ENCODE peak calls at places on chromosomes 12 and 14, in nine cellular contexts. D is cardiac muscle cell, A is endodermal cell, R is cardiac fibroblast, Z is GM23338, U is AG04449, K is WERI-Rb-1, J is kidney, H is uterus. X is an unnamed sample.

GRCh38 chr14:64703393-64704144 is 655 bp upstream of the PLEKHG3 start:
- DNase-seq in U (no peak), J (no peak), A (no peak), K (peak), Z (peak), H (no peak), R (no peak), D (peak), X (no peak)

GRCh38 chr12:46303039-46303666 is 34.3 kb upstream of the SLC38A1 start:
- DNase-seq in R (peak), J (no peak), A (peak), D (peak), U (no peak), Z (peak), K (peak), H (no peak), X (peak)

GRCh38 chr12:103715494-103715893 is 125.5 kb downstream of the NT5DC3 start:
- DNase-seq in D (no peak), J (no peak), U (no peak), R (no peak), H (no peak), Z (no peak), A (no peak), K (no peak), X (no peak)

GRCh38 chr12:123034865-123035264 is 54.4 kb downstream of the ARL6IP4 start:
- DNase-seq in U (no peak), H (no peak), K (no peak), Z (no peak), R (peak), A (no peak), D (peak), J (no peak), X (peak)

GRCh38 chr12:83939718-83940117 is 972.9 kb downstream of the SLC6A15 start:
- DNase-seq in H (no peak), R (no peak), K (no peak), J (no peak), A (no peak), Z (no peak), D (no peak), U (no peak), X (no peak)

GRCh38 chr12:25866586-25867378 is 91.7 kb upstream of the RASSF8 start:
- DNase-seq in R (no peak), Z (no peak), D (no peak), J (no peak), H (no peak), U (no peak), A (no peak), K (peak), X (peak)

GRCh38 chr14:73386342-73386741 is 72.0 kb downstream of the NUMB start:
- DNase-seq in A (no peak), J (no peak), Z (no peak), H (no peak), D (peak), K (no peak), R (no peak), U (no peak), X (peak)

GRCh38 chr12:83865431-83865830 is 1047.2 kb downstream of the SLC6A15 start:
- DNase-seq in A (no peak), U (no peak), R (no peak), H (no peak), D (no peak), K (no peak), J (no peak), Z (no peak), X (no peak)

GRCh38 chr12:29191267-29191889 is 42.3 kb downstream of the FAR2 start:
- DNase-seq in J (no peak), A (no peak), D (no peak), H (no peak), Z (no peak), U (no peak), R (no peak), K (no peak), X (no peak)

GRCh38 chr12:53750812-53751335 is 905 bp downstream of the CISTR start:
- DNase-seq in J (peak), A (peak), U (no peak), Z (peak), K (peak), D (no peak), H (peak), R (peak), X (no peak)

GRCh38 chr12:122318607-122319311 is 52.5 kb upstream of the VPS33A start:
- DNase-seq in A (no peak), J (no peak), Z (no peak), R (peak), U (peak), D (peak), H (no peak), K (no peak), X (peak)

GRCh38 chr12:12442548-12443071 is 85.7 kb downstream of the BORCS5 start:
- DNase-seq in A (no peak), Z (no peak), D (peak), U (no peak), K (peak), J (no peak), H (no peak), R (peak), X (peak)

GRCh38 chr12:12443482-12443881 is 86.6 kb downstream of the BORCS5 start:
- DNase-seq in Z (no peak), H (peak), A (no peak), K (no peak), J (no peak), U (no peak), R (peak), D (peak), X (peak)

GRCh38 chr12:12439636-12440035 is 82.8 kb downstream of the BORCS5 start:
- DNase-seq in A (no peak), Z (no peak), H (no peak), R (peak), U (no peak), J (no peak), K (no peak), D (peak), X (peak)

GRCh38 chr12:12441051-12441807 is 84.4 kb downstream of the BORCS5 start:
- DNase-seq in K (no peak), A (no peak), J (no peak), D (no peak), U (no peak), R (no peak), H (no peak), Z (no peak), X (no peak)

GRCh38 chr12:12441891-12442461 is 85.1 kb downstream of the BORCS5 start:
- DNase-seq in A (no peak), Z (no peak), J (no peak), D (peak), U (no peak), H (no peak), R (peak), K (no peak), X (no peak)
- H3K4me3 ChIP-seq in A (no peak), Z (no peak), J (no peak), D (no peak), U (no peak), H (no peak), R (no peak), K (no peak), X (no peak)

GRCh38 chr14:53304726-53305381 is 151.7 kb upstream of the DDHD1 start:
- DNase-seq in U (no peak), R (peak), H (no peak), A (no peak), Z (no peak), K (no peak), J (no peak), D (no peak), X (peak)
- H3K4me3 ChIP-seq in U (no peak), R (no peak), H (no peak), A (no peak), Z (no peak), K (no peak), J (no peak), D (no peak), X (no peak)

DNA sequence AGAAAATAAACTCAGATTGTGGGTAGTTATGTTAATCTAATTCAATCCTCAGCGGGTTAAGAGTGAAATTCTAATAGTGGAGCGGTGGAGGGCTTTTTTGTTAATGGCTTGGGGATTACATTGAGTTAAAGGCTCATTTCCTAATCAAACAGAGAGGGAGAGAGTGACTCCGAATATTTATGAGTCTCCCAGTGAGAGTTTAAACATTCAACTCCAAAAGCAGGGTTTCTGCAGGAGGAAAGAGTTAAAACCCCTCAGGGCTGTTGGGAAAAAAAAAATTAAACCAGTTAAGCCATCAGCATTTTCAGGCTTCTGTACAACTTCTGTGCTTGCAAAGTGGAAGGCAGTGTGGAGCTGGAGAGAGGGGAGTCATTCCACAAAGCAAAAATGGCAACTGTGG is 62.1 kb upstream of the ESRRB start:
- DNase-seq in D (no peak), J (no peak), R (no peak), K (no peak), A (no peak), U (no peak), H (no peak), Z (peak), X (no peak)
- H3K4me3 ChIP-seq in D (no peak), J (peak), R (no peak), K (no peak), A (no peak), U (no peak), H (no peak), Z (peak), X (no peak)

GRCh38 chr12:572532-572899 is 90.7 kb downstream of the NINJ2 start:
- DNase-seq in K (no peak), Z (no peak), D (no peak), A (no peak), U (no peak), R (peak), J (no peak), H (no peak), X (peak)
- H3K4me3 ChIP-seq in K (no peak), Z (no peak), D (no peak), A (no peak), U (no peak), R (no peak), J (no peak), H (no peak), X (no peak)

GRCh38 chr14:28771168-28771567 is 4.6 kb downstream of the FOXG1 start:
- DNase-seq in R (no peak), K (no peak), H (no peak), D (no peak), U (no peak), Z (no peak), J (no peak), A (no peak), X (no peak)

GRCh38 chr14:28772613-28773012 is 6.0 kb downstream of the FOXG1 start:
- DNase-seq in K (no peak), J (no peak), D (no peak), R (no peak), Z (no peak), U (no peak), A (no peak), H (no peak), X (no peak)

GRCh38 chr14:28773917-28774691 is 7.5 kb downstream of the FOXG1 start:
- DNase-seq in R (peak), J (no peak), Z (peak), K (peak), D (peak), A (peak), H (no peak), U (no peak), X (peak)

GRCh38 chr14:28774764-28775738 is 8.5 kb downstream of the FOXG1 start:
- DNase-seq in Z (no peak), A (no peak), R (no peak), K (no peak), D (no peak), U (no peak), J (no peak), H (no peak), X (no peak)

GRCh38 chr14:28773176-28773575 is 6.6 kb downstream of the FOXG1 start:
- DNase-seq in K (no peak), R (no peak), D (no peak), J (no peak), A (peak), Z (no peak), H (no peak), U (no peak), X (no peak)
- H3K4me3 ChIP-seq in K (no peak), R (no peak), D (no peak), J (no peak), A (no peak), Z (peak), H (no peak), U (no peak), X (no peak)

GRCh38 chr12:9756756-9757155 is 3.9 kb downstream of the CD69 start:
- DNase-seq in J (no peak), U (no peak), A (no peak), R (no peak), D (no peak), K (no peak), Z (no peak), H (no peak), X (no peak)

GRCh38 chr12:9758119-9758518 is 2.6 kb downstream of the CD69 start:
- DNase-seq in A (no peak), J (no peak), H (no peak), Z (no peak), U (no peak), D (no peak), R (no peak), K (no peak), X (no peak)

GRCh38 chr12:9756174-9756573 is 4.5 kb downstream of the CD69 start:
- DNase-seq in U (no peak), J (no peak), A (no peak), D (no peak), K (no peak), H (no peak), Z (no peak), R (no peak), X (no peak)

GRCh38 chr12:9759680-9760592 is 765 bp downstream of the CD69 start:
- DNase-seq in H (no peak), U (no peak), K (no peak), A (no peak), R (no peak), J (no peak), Z (no peak), D (no peak), X (no peak)

DNA sequence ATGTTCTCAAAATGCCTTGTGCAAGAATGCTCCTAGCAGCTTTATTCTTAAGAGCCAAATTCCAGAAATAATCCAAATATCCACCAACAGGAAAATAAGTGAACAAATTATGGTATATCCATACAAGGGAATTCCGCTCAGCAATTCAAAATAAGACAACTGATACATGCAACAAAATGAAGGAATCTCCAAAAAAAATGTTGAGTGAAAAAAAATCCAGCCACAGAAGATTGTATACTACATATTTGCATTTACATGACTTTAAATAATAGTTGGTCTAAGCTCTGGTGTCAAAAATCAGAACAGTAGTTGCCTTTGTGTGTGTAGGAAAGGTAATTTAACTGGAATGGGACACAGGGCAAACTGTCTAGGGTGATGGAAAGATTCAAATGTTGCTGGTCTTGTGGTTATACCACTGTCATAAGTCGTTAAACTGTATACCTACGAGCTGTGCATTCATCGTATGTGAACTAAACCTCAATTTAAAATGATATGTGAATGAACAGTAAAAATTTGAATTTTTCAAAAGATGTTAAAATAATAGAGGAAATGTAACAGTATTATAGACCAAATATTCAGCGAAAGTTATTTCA is 3.2 kb downstream of the CD69 start:
- DNase-seq in J (no peak), H (no peak), U (no peak), Z (no peak), D (no peak), R (no peak), K (no peak), A (no peak), X (no peak)
- H3K4me3 ChIP-seq in J (no peak), H (no peak), U (no peak), Z (no peak), D (no peak), R (no peak), K (no peak), A (no peak), X (no peak)